ENCODE peak calls at places on chromosomes 16 and 17, in four cellular contexts. I, X, A and Q are unnamed samples.

GRCh38 chr17:3722716-3723115 is 987 bp upstream of the HASPIN start:
- DNase-seq in I (no peak), X (no peak), A (no peak), Q (no peak)

GRCh38 chr16:58462089-58462488 is 37.9 kb upstream of the NDRG4 start:
- DNase-seq in I (no peak), X (no peak), A (no peak), Q (no peak)

GRCh38 chr17:63946440-63947363 is 14.6 kb upstream of the CD79B start:
- DNase-seq in I (peak; percentile 73), X (no peak), A (no peak), Q (peak; percentile 7)

GRCh38 chr16:10994571-10994970 is 50.2 kb downstream of the CLEC16A start:
- DNase-seq in I (no peak), X (no peak), A (no peak), Q (no peak)

GRCh38 chr16:67490330-67491096 is 7.2 kb upstream of the AGRP start:
- DNase-seq in I (no peak), X (no peak), A (no peak), Q (no peak)

GRCh38 chr17:69060835-69061234 is at the start of gene ABCA9:
- DNase-seq in I (no peak), X (no peak), A (no peak), Q (peak; percentile 87)

GRCh38 chr17:47708864-47709541 is 15.0 kb downstream of the TBKBP1 start:
- DNase-seq in I (no peak), X (peak; percentile 75), A (no peak), Q (no peak)

GRCh38 chr17:45430006-45430737 is 2.5 kb downstream of the ARHGAP27 start:
- DNase-seq in I (no peak), X (no peak), A (no peak), Q (no peak)

GRCh38 chr17:32798938-32799337 is 78.0 kb downstream of the MYO1D start:
- DNase-seq in I (no peak), X (no peak), A (no peak), Q (no peak)

GRCh38 chr17:8611671-8612298 is 18.7 kb downstream of the MYH10 start:
- DNase-seq in I (no peak), X (no peak), A (no peak), Q (peak; percentile 15)

GRCh38 chr16:50209548-50210265 is 56.6 kb downstream of the TENT4B start:
- DNase-seq in I (peak; percentile 41), X (no peak), A (no peak), Q (no peak)

GRCh38 chr17:57609125-57609877 is 135.8 kb downstream of the CCDC182 start:
- DNase-seq in I (peak; percentile 45), X (no peak), A (no peak), Q (no peak)

GRCh38 chr17:31378638-31379037 is 12.8 kb upstream of the RAB11FIP4 start:
- DNase-seq in I (no peak), X (no peak), A (no peak), Q (no peak)

GRCh38 chr16:17448640-17449638 is 21.8 kb downstream of the XYLT1 start:
- DNase-seq in I (no peak), X (no peak), A (no peak), Q (no peak)

GRCh38 chr16:287298-287811 is 4.4 kb downstream of the PDIA2 start:
- DNase-seq in I (no peak), X (no peak), A (no peak), Q (no peak)

GRCh38 chr16:13780406-13780805 is 139.5 kb upstream of the ERCC4 start:
- DNase-seq in I (no peak), X (no peak), A (no peak), Q (no peak)

GRCh38 chr17:55639096-55639495 is 83.6 kb downstream of the TMEM100 start:
- DNase-seq in I (no peak), X (no peak), A (no peak), Q (no peak)

GRCh38 chr16:52912565-52913173 is 140.0 kb downstream of the CHD9NB start:
- DNase-seq in I (peak; percentile 79), X (peak; percentile 41), A (peak; percentile 43), Q (peak; percentile 51)

GRCh38 chr17:28811594-28812135 is 30.9 kb downstream of the FAM222B start:
- DNase-seq in I (peak; percentile 53), X (no peak), A (peak; percentile 63), Q (peak; percentile 40)

GRCh38 chr17:61415374-61416210 is 15.9 kb downstream of the TBX2 start:
- DNase-seq in I (no peak), X (no peak), A (no peak), Q (no peak)

GRCh38 chr17:41710472-41711090 is 1.6 kb upstream of the GAST start:
- DNase-seq in I (no peak), X (no peak), A (peak; percentile 47), Q (peak; percentile 70)

GRCh38 chr16:16780588-16780987 is 401.6 kb downstream of the NPIPA7 start:
- DNase-seq in I (no peak), X (no peak), A (no peak), Q (no peak)

GRCh38 chr17:43560461-43561427 is 14.6 kb upstream of the ETV4 start:
- DNase-seq in I (no peak), X (no peak), A (no peak), Q (no peak)

GRCh38 chr16:29809850-29810698 is 1.9 kb upstream of the PRRT2 start:
- DNase-seq in I (no peak), X (peak; percentile 58), A (no peak), Q (no peak)

GRCh38 chr16:80991792-80992430 is 14.8 kb downstream of the CMC2 start:
- DNase-seq in I (no peak), X (no peak), A (no peak), Q (no peak)

GRCh38 chr17:52790359-52790955 is 631.9 kb upstream of the CA10 start:
- DNase-seq in I (no peak), X (no peak), A (no peak), Q (no peak)

GRCh38 chr17:1197781-1198490 is 18.2 kb upstream of the ABR start:
- DNase-seq in I (peak; percentile 50), X (peak; percentile 91), A (no peak), Q (peak; percentile 13)

GRCh38 chr16:4097826-4098240 is 18.4 kb downstream of the ADCY9 start:
- DNase-seq in I (peak; percentile 43), X (no peak), A (no peak), Q (peak; percentile 18)

GRCh38 chr16:85891033-85891775 is 7.8 kb upstream of the IRF8 start:
- DNase-seq in I (peak; percentile 74), X (no peak), A (peak; percentile 71), Q (no peak)

GRCh38 chr17:38442548-38442947 is 14.3 kb downstream of the ARHGAP23 start:
- DNase-seq in I (no peak), X (no peak), A (no peak), Q (peak; percentile 29)

GRCh38 chr17:42065201-42065600 is 14.8 kb upstream of the C17orf113 start:
- DNase-seq in I (no peak), X (no peak), A (no peak), Q (peak; percentile 3)

GRCh38 chr17:69561462-69561861 is 147.0 kb downstream of the MAP2K6 start:
- DNase-seq in I (no peak), X (no peak), A (no peak), Q (no peak)

GRCh38 chr17:28959471-28959871 is 8.2 kb upstream of the PHF12 start:
- DNase-seq in I (no peak), X (peak; percentile 19), A (no peak), Q (no peak)

GRCh38 chr16:70695351-70696070 is 9.7 kb upstream of the MTSS2 start:
- DNase-seq in I (no peak), X (no peak), A (no peak), Q (no peak)

GRCh38 chr17:72725432-72726068 is 366.9 kb downstream of the SLC39A11 start:
- DNase-seq in I (peak; percentile 82), X (peak; percentile 33), A (peak; percentile 56), Q (peak; percentile 70)

GRCh38 chr17:74408262-74408661 is 23.6 kb upstream of the GPRC5C start:
- DNase-seq in I (peak; percentile 68), X (no peak), A (peak; percentile 18), Q (no peak)

GRCh38 chr16:86217001-86217890 is 293.1 kb upstream of the FOXF1 start:
- DNase-seq in I (no peak), X (no peak), A (no peak), Q (no peak)

GRCh38 chr16:4390266-4391260 is 18.9 kb downstream of the VASN start:
- DNase-seq in I (no peak), X (no peak), A (no peak), Q (no peak)

GRCh38 chr17:81340606-81341346 is 45.7 kb upstream of the SLC38A10 start:
- DNase-seq in I (peak; percentile 65), X (peak; percentile 67), A (no peak), Q (no peak)
- H3K4me3 ChIP-seq in I (peak overlapping the region; percentile 73), X (peak overlapping the region; percentile 31), A (peak overlapping the region; percentile 95), Q (peak overlapping the region; percentile 96)

DNA sequence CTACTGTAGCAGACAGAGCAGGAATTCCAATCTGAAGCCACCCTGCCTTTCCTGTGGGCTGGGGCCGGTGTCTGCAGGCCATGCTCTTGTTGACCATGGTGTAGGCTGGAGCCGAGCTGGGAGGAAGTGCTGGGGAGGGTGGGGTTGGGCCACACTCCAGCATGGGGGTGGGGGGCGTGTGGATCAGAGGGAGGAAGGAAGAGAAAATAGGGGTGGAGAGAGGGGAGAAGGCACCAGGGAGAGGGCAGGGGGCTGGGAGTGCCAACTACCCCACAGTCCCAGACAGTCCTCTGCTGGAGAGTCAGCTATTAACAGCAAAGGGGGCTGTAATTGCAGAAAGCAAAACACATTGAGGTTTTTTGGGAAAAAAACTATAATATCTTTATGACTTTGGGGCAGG is 54.2 kb upstream of the JPH3 start:
- DNase-seq in I (no peak), X (no peak), A (no peak), Q (no peak)
- TF ChIP-seq CTCF in I (no peak), X (no peak), A (no peak), Q (no peak)

GRCh38 chr16:47967374-47967773 is 188.4 kb downstream of the ABCC12 start:
- DNase-seq in I (no peak), X (no peak), A (no peak), Q (no peak)

GRCh38 chr16:47970291-47970931 is 185.4 kb downstream of the ABCC12 start:
- DNase-seq in I (peak; percentile 83), X (no peak), A (peak; percentile 60), Q (peak; percentile 61)

GRCh38 chr16:47966325-47966724 is 189.5 kb downstream of the ABCC12 start:
- DNase-seq in I (no peak), X (no peak), A (peak; percentile 75), Q (no peak)

GRCh38 chr16:47971225-47971624 is 184.6 kb downstream of the ABCC12 start:
- DNase-seq in I (no peak), X (no peak), A (no peak), Q (no peak)

GRCh38 chr16:47965439-47965838 is 190.4 kb downstream of the ABCC12 start:
- DNase-seq in I (no peak), X (no peak), A (peak; percentile 73), Q (peak; percentile 22)
- H3K4me3 ChIP-seq in I (no peak overlapping the region), X (no peak overlapping the region), A (no peak overlapping the region), Q (no peak overlapping the region)

DNA sequence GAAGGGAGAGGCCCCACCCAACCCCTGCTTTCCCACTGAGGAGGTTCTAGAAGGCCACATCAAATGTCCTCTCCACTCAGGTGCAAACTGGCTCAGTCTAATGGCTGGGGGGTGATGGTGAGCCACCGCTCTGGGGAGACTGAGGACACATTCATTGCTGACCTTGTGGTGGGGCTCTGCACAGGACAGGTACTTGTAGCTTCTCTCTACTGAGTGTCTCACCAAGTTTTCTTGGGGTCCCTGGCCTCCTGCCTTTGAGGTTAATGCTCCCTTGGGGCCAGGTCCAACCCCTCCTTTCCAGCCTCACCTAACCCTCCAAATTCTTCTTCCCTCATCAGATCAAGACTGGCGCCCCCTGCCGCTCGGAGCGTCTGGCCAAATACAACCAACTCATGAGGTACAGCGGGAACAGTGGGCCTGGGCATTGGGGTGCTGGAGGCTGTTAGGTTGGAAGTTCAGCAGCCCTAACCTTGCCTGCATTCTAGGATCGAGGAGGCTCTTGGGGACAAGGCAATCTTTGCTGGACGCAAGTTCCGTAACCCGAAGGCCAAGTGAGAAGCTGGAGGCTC is 5.7 kb downstream of the ENO3 start:
- DNase-seq in I (no peak), X (no peak), A (no peak), Q (no peak)
- TF ChIP-seq CTCF in I (no peak), X (no peak), A (no peak), Q (peak; percentile 16)